ENCODE peak calls at places on chromosome 20, in five cellular contexts. N, R, D, F and P are unnamed samples.
A peak's percentile ranks its signal among the peaks of the same experiment; 100 is the strongest.

GRCh38 chr20:51500936-51501335 is 41.6 kb downstream of the NFATC2 start:
- DNase-seq in N (no peak), R (no peak), D (no peak), F (no peak), P (no peak)

GRCh38 chr20:63369724-63370622 is 8.8 kb upstream of the CHRNA4 start:
- DNase-seq in N (no peak), R (no peak), D (no peak), F (no peak), P (no peak)

GRCh38 chr20:5480824-5481600 is 164.3 kb upstream of the PROKR2 start:
- DNase-seq in N (no peak), R (no peak), D (no peak), F (no peak), P (no peak)

GRCh38 chr20:54662064-54662463 is 186.7 kb downstream of the DOK5 start:
- DNase-seq in N (no peak), R (no peak), D (no peak), F (no peak), P (no peak)

GRCh38 chr20:25584905-25585704 is at the start of gene NINL:
- DNase-seq in N (peak; percentile 27), R (peak; percentile 16), D (peak; percentile 45), F (peak; percentile 27), P (peak; percentile 1)

GRCh38 chr20:25339608-25340007 is 51.0 kb downstream of the ABHD12 start:
- DNase-seq in N (no peak), R (no peak), D (no peak), F (no peak), P (no peak)

GRCh38 chr20:58433759-58434158 is 44.7 kb downstream of the VAPB start:
- DNase-seq in N (no peak), R (no peak), D (no peak), F (no peak), P (no peak)

GRCh38 chr20:44407402-44408184 is 52.1 kb downstream of the HNF4A start:
- DNase-seq in N (no peak), R (no peak), D (no peak), F (no peak), P (no peak)

GRCh38 chr20:17616480-17617211 is 46.8 kb downstream of the DSTN start:
- DNase-seq in N (peak; percentile 8), R (no peak), D (no peak), F (no peak), P (no peak)

GRCh38 chr20:25686081-25687077 is 10.3 kb downstream of the ZNF337 start:
- DNase-seq in N (no peak), R (no peak), D (no peak), F (peak; percentile 11), P (peak; percentile 78)

GRCh38 chr20:63156221-63156671 is 59.7 kb downstream of the YTHDF1 start:
- DNase-seq in N (no peak), R (no peak), D (no peak), F (no peak), P (no peak)

GRCh38 chr20:63703471-63703975 is 4.3 kb downstream of the ARFRP1 start:
- DNase-seq in N (no peak), R (no peak), D (no peak), F (no peak), P (no peak)

GRCh38 chr20:33539129-33539528 is 49.2 kb downstream of the CBFA2T2 start:
- DNase-seq in N (no peak), R (no peak), D (no peak), F (no peak), P (no peak)

GRCh38 chr20:50931048-50931305 is 260 bp downstream of the ADNP start:
- DNase-seq in N (no peak), R (no peak), D (peak; percentile 67), F (no peak), P (no peak)

GRCh38 chr20:46396052-46396451 is 10.4 kb downstream of the ELMO2 start:
- DNase-seq in N (no peak), R (no peak), D (no peak), F (no peak), P (no peak)

GRCh38 chr20:8720089-8720488 is 348.8 kb upstream of the PLCB4 start:
- DNase-seq in N (no peak), R (no peak), D (no peak), F (no peak), P (peak; percentile 71)